ENCODE peak calls at places on chromosome 17, in four cellular contexts. E is heart left ventricle; W is stimulated activated CD4-positive, alpha-beta T cell treated with anti-CD3 and anti-CD28 coated beads, Interleukin-1b, Interleukin-23, amount 100 ng/mL, for 1 hour; R is activated CD4-positive, alpha-beta T cell treated with anti-CD3 and anti-CD28 coated beads, Interleukin-2, amount 10 ng/mL, durations not matched to agents 7 days and 5 days. V is an unnamed sample.

GRCh38 chr17:21081967-21082366 is 39.2 kb upstream of the USP22 start:
- DNase-seq in W (no peak), E (no peak), R (no peak), V (peak)

GRCh38 chr17:34401165-34401564 is 38.1 kb upstream of the CCL1 start:
- DNase-seq in R (no peak), E (no peak), W (no peak), V (no peak)

GRCh38 chr17:63842173-63842539 is 329 bp downstream of the SMARCD2 start:
- DNase-seq in W (no peak), E (peak), R (no peak), V (no peak)

GRCh38 chr17:560379-560935 is 154.2 kb downstream of the VPS53 start:
- DNase-seq in E (no peak), R (no peak), W (no peak), V (no peak)

GRCh38 chr17:40346061-40346767 is 18.3 kb downstream of the GJD3 start:
- DNase-seq in R (no peak), E (no peak), W (no peak), V (no peak)

GRCh38 chr17:80264048-80264792 is 3.6 kb downstream of the RNF213 start:
- DNase-seq in R (peak), W (no peak), E (no peak), V (no peak)

GRCh38 chr17:50423553-50424159 is 2.4 kb upstream of the ACSF2 start:
- DNase-seq in W (no peak), R (no peak), E (no peak), V (no peak)

GRCh38 chr17:67753026-67753425 is 35.3 kb downstream of the NOL11 start:
- DNase-seq in E (no peak), R (no peak), W (no peak), V (peak)

GRCh38 chr17:17108681-17109049 is 66.4 kb downstream of the MPRIP start:
- DNase-seq in W (no peak), R (no peak), E (no peak), V (no peak)

GRCh38 chr17:45427181-45427835 is 5.4 kb downstream of the ARHGAP27 start:
- DNase-seq in E (no peak), R (no peak), W (no peak), V (no peak)

GRCh38 chr17:59777033-59777432 is 69.6 kb downstream of the VMP1 start:
- DNase-seq in W (no peak), R (no peak), E (no peak), V (no peak)